ENCODE peak calls at places on chromosome 7, in ten cellular contexts. Q is AG04450; F is frontal cortex; J is NCI-H2171 treated with DMSO at 0.1 percent for 48 hours; D is HEK293T; R is activated T-cell treated with anti-CD3 and anti-CD28 coated beads for 1 hour; N is kidney glomerular epithelial cell; K is stimulated activated CD4-positive, alpha-beta T cell treated with anti-CD3 and anti-CD28 coated beads, Interleukin-15, amount 100 ng/mL, for 1 hour; H is stomach; V is left lung. Y is an unnamed sample.

GRCh38 chr7:99137418-99138180 is 6.3 kb downstream of the SMURF1 start:
- DNase-seq in Q (peak; percentile 79), F (no peak), J (no peak), D (peak; percentile 31), R (no peak), N (peak; percentile 83), K (no peak), H (no peak), V (no peak), Y (no peak)

GRCh38 chr7:142606081-142606480 is 143.2 kb upstream of the PRSS1 start:
- DNase-seq in Q (no peak), F (no peak), J (peak; percentile 12), D (no peak), R (no peak), N (no peak), K (no peak), H (no peak), V (no peak), Y (no peak)

GRCh38 chr7:119320316-119320715 is 952.7 kb upstream of the KCND2 start:
- DNase-seq in Q (no peak), F (no peak), J (no peak), D (no peak), R (no peak), N (no peak), K (no peak), H (no peak), V (no peak), Y (no peak)

GRCh38 chr7:75971309-75971960 is 23.0 kb downstream of the TMEM120A start:
- DNase-seq in Q (no peak), F (no peak), J (peak; percentile 15), D (no peak), R (no peak), N (no peak), K (no peak), H (no peak), V (no peak), Y (no peak)

GRCh38 chr7:39880556-39880955 is 69.5 kb upstream of the CDK13 start:
- DNase-seq in Q (no peak), F (no peak), J (no peak), D (no peak), R (no peak), N (no peak), K (no peak), H (no peak), V (no peak), Y (no peak)

GRCh38 chr7:128197989-128198580 is 43.0 kb upstream of the LEP start:
- DNase-seq in Q (no peak), F (no peak), J (no peak), D (no peak), R (no peak), N (no peak), K (no peak), H (no peak), V (no peak), Y (no peak)

GRCh38 chr7:37944737-37945054 is 24.3 kb downstream of the EPDR1 start:
- DNase-seq in Q (no peak), F (no peak), J (peak; percentile 57), D (no peak), R (no peak), N (no peak), K (no peak), H (no peak), V (no peak), Y (no peak)

GRCh38 chr7:20647051-20647450 is 31.6 kb downstream of the ABCB5 start:
- DNase-seq in Q (no peak), F (no peak), J (no peak), D (no peak), R (no peak), N (no peak), K (no peak), H (no peak), V (no peak), Y (no peak)

GRCh38 chr7:127678330-127678729 is 26.3 kb downstream of the SND1 start:
- DNase-seq in Q (no peak), F (no peak), J (no peak), D (no peak), R (no peak), N (no peak), K (no peak), H (no peak), V (no peak), Y (no peak)

GRCh38 chr7:102312317-102312716 is 25.6 kb downstream of the SH2B2 start:
- DNase-seq in Q (no peak), F (no peak), J (no peak), D (no peak), R (no peak), N (no peak), K (no peak), H (no peak), V (no peak), Y (no peak)

Y was measured in esophagus squamous epithelium.